ENCODE peak calls at places on chromosomes 16 and 17, in ten cellular contexts. B is A549, A is gastrocnemius medialis, C is stomach, M is thyroid gland, W is tibial nerve, L is lower leg skin, X is esophagus muscularis mucosa, Z is breast epithelium, T is IMR-90. D is an unnamed sample.

GRCh38 chr17:38598536-38598935 is 7.2 kb downstream of the SRCIN1 start:
- DNase-seq in B (peak), A (no peak), C (peak), M (peak), W (no peak), L (no peak), X (no peak), Z (no peak), T (peak), D (peak)

GRCh38 chr17:38730526-38731379 is 612 bp downstream of the CISD3 start:
- DNase-seq in B (peak), A (peak), C (peak), M (peak), W (peak), L (no peak), X (no peak), Z (peak), T (peak), D (peak)

GRCh38 chr17:41920580-41920955 is 1.8 kb upstream of the ACLY start:
- DNase-seq in B (no peak), A (no peak), C (no peak), M (no peak), W (no peak), L (no peak), X (no peak), Z (no peak), T (no peak), D (no peak)

GRCh38 chr17:59361916-59362810 is 30.7 kb downstream of the YPEL2 start:
- DNase-seq in B (no peak), A (no peak), C (no peak), M (no peak), W (no peak), L (no peak), X (no peak), Z (no peak), T (peak), D (peak)

GRCh38 chr16:74500907-74501306 is 79.6 kb upstream of the CLEC18B start:
- DNase-seq in B (no peak), A (no peak), C (no peak), M (no peak), W (no peak), L (no peak), X (no peak), Z (no peak), T (no peak), D (no peak)

GRCh38 chr17:77098884-77099545 is 41.8 kb upstream of the SEC14L1 start:
- DNase-seq in B (no peak), A (peak), C (peak), M (peak), W (peak), L (peak), X (no peak), Z (no peak), T (peak), D (no peak)

GRCh38 chr17:2050246-2050866 is 4.5 kb upstream of the HIC1 start:
- DNase-seq in B (peak), A (peak), C (peak), M (peak), W (peak), L (no peak), X (peak), Z (no peak), T (peak), D (no peak)

GRCh38 chr16:8751481-8752311 is 45.7 kb downstream of the TMEM186 start:
- DNase-seq in B (peak), A (no peak), C (no peak), M (no peak), W (no peak), L (no peak), X (no peak), Z (no peak), T (peak), D (peak)

GRCh38 chr16:28882476-28883180 is 4.3 kb downstream of the ATP2A1 start:
- DNase-seq in B (no peak), A (peak), C (no peak), M (no peak), W (no peak), L (no peak), X (no peak), Z (no peak), T (no peak), D (no peak)

GRCh38 chr16:23504076-23504452 is 6.2 kb downstream of the GGA2 start:
- DNase-seq in B (no peak), A (peak), C (no peak), M (peak), W (peak), L (peak), X (no peak), Z (no peak), T (peak), D (peak)

GRCh38 chr16:1262210-1262845 is 6.5 kb downstream of the TPSD1 start:
- DNase-seq in B (no peak), A (no peak), C (no peak), M (no peak), W (no peak), L (no peak), X (no peak), Z (no peak), T (no peak), D (no peak)

GRCh38 chr17:78293896-78294295 is 62.5 kb downstream of the TMEM235 start:
- DNase-seq in B (no peak), A (no peak), C (no peak), M (no peak), W (no peak), L (no peak), X (no peak), Z (no peak), T (no peak), D (no peak)

GRCh38 chr16:84614075-84614474 is 3.8 kb downstream of the COTL1 start:
- DNase-seq in B (no peak), A (no peak), C (no peak), M (no peak), W (no peak), L (no peak), X (no peak), Z (no peak), T (peak), D (no peak)

GRCh38 chr17:2081564-2081963 is 26.7 kb downstream of the HIC1 start:
- DNase-seq in B (no peak), A (no peak), C (no peak), M (no peak), W (no peak), L (no peak), X (no peak), Z (no peak), T (peak), D (no peak)

GRCh38 chr17:83180996-83181481 is 101.6 kb downstream of the METRNL start:
- DNase-seq in B (peak), A (no peak), C (no peak), M (no peak), W (no peak), L (peak), X (peak), Z (peak), T (no peak), D (no peak)

GRCh38 chr17:60169921-60170817 is 20.4 kb downstream of the CA4 start:
- DNase-seq in B (no peak), A (no peak), C (no peak), M (no peak), W (no peak), L (no peak), X (no peak), Z (no peak), T (peak), D (no peak)

GRCh38 chr16:15676506-15676905 is 26.5 kb downstream of the NDE1 start:
- DNase-seq in B (no peak), A (no peak), C (no peak), M (no peak), W (no peak), L (no peak), X (no peak), Z (no peak), T (no peak), D (no peak)

GRCh38 chr16:28062261-28063046 is 1.1 kb downstream of the GSG1L start:
- DNase-seq in B (no peak), A (no peak), C (no peak), M (no peak), W (no peak), L (no peak), X (no peak), Z (no peak), T (no peak), D (no peak)

GRCh38 chr17:32625971-32626370 is 139.2 kb downstream of the CDK5R1 start:
- DNase-seq in B (no peak), A (no peak), C (peak), M (no peak), W (no peak), L (no peak), X (no peak), Z (no peak), T (no peak), D (no peak)

GRCh38 chr17:42817866-42818265 is 6.2 kb downstream of the BECN1 start:
- DNase-seq in B (no peak), A (no peak), C (no peak), M (no peak), W (no peak), L (no peak), X (no peak), Z (no peak), T (peak), D (no peak)

GRCh38 chr17:38349097-38349904 is 2.3 kb upstream of the SOCS7 start:
- DNase-seq in B (peak), A (peak), C (peak), M (peak), W (peak), L (peak), X (peak), Z (peak), T (peak), D (peak)

GRCh38 chr16:88378836-88379693 is 3.7 kb upstream of the ZNF469 start:
- DNase-seq in B (no peak), A (no peak), C (no peak), M (no peak), W (no peak), L (no peak), X (no peak), Z (no peak), T (peak), D (no peak)

GRCh38 chr16:56897026-56897799 is 32.2 kb downstream of the SLC12A3 start:
- DNase-seq in B (no peak), A (no peak), C (no peak), M (no peak), W (no peak), L (no peak), X (no peak), Z (no peak), T (no peak), D (no peak)

GRCh38 chr17:28871056-28871579 is 16.3 kb downstream of the ERAL1 start:
- DNase-seq in B (no peak), A (no peak), C (no peak), M (no peak), W (no peak), L (no peak), X (no peak), Z (no peak), T (no peak), D (no peak)

GRCh38 chr17:45677770-45678169 is 106.3 kb upstream of the CRHR1 start:
- DNase-seq in B (no peak), A (no peak), C (no peak), M (no peak), W (no peak), L (no peak), X (no peak), Z (no peak), T (peak), D (peak)

GRCh38 chr17:57085448-57086068 is 512 bp downstream of the AKAP1 start:
- DNase-seq in B (peak), A (peak), C (peak), M (peak), W (peak), L (peak), X (no peak), Z (no peak), T (peak), D (peak)

GRCh38 chr16:86566601-86566965 is at the start of gene FOXC2:
- DNase-seq in B (peak), A (peak), C (peak), M (peak), W (peak), L (peak), X (no peak), Z (no peak), T (peak), D (peak)

GRCh38 chr16:69049146-69049545 is 56.3 kb upstream of the HAS3 start:
- DNase-seq in B (peak), A (no peak), C (no peak), M (no peak), W (no peak), L (no peak), X (no peak), Z (no peak), T (peak), D (peak)

GRCh38 chr17:61070649-61071048 is 329.0 kb upstream of the TBX2 start:
- DNase-seq in B (no peak), A (no peak), C (no peak), M (no peak), W (no peak), L (no peak), X (no peak), Z (no peak), T (no peak), D (no peak)

GRCh38 chr17:40319651-40320550 is 10.9 kb downstream of the RARA start:
- DNase-seq in B (no peak), A (peak), C (peak), M (peak), W (no peak), L (no peak), X (no peak), Z (no peak), T (no peak), D (no peak)

GRCh38 chr17:42402121-42402516 is 13.9 kb upstream of the STAT3 start:
- DNase-seq in B (no peak), A (no peak), C (no peak), M (no peak), W (no peak), L (no peak), X (no peak), Z (no peak), T (peak), D (no peak)

GRCh38 chr16:12340151-12340733 is 363.7 kb downstream of the SNX29 start:
- DNase-seq in B (peak), A (no peak), C (peak), M (peak), W (peak), L (no peak), X (no peak), Z (no peak), T (peak), D (peak)

GRCh38 chr16:12341423-12341822 is 364.9 kb downstream of the SNX29 start:
- DNase-seq in B (no peak), A (peak), C (no peak), M (no peak), W (no peak), L (no peak), X (no peak), Z (no peak), T (peak), D (peak)

GRCh38 chr16:12339686-12340085 is 363.2 kb downstream of the SNX29 start:
- DNase-seq in B (no peak), A (no peak), C (no peak), M (no peak), W (no peak), L (no peak), X (no peak), Z (no peak), T (peak), D (no peak)

GRCh38 chr16:12336158-12336557 is 359.6 kb downstream of the SNX29 start:
- DNase-seq in B (no peak), A (no peak), C (no peak), M (no peak), W (no peak), L (no peak), X (no peak), Z (no peak), T (no peak), D (no peak)

DNA sequence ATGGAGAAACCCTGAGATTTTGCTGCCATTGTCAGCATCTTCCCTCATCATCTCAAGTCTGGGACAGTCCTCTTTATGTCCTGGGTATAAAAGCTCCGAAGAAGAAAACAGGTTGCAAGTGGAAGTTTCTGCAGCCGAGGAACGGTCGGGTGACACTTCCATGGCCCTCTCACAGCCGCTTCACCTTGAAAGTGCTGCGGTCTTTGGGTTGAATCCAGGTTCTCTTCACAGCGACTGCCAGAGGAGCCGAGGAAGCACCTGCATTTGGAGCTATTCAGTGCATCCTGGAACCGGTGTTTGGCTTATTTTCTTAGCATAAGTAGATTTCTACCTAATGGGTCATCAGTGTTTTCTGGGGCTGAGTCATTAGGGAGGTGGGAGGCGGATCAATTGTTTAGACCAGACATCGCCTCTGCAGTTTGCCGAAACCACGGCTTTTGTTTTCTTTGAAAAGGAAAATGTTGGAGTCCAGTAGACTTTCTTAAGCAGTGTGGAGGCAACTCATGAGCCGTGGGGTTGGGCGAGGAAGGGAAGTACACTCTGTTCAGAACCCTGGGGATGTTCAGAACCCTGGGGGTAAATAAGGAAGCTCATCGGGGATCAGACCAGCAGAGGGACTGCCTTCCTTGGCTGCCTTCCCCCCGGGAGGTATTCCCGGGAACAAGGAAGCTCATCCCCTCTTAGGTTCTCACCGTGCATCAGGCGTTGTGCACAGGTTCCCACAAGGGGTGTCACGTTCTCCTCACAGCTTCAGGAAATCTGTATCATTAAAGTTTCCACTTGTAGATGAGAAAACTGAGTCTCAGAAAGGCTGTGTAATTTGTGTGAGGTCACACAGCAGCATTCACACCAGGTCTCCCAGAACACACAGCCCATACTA is 361.5 kb downstream of the SNX29 start:
- DNase-seq in B (no peak), A (no peak), C (no peak), M (peak), W (no peak), L (no peak), X (no peak), Z (no peak), T (peak), D (no peak)
- TF ChIP-seq POLR2A in B (no peak), A (no peak), C (no peak), M (no peak), W (no peak), L (no peak), X (no peak), Z (no peak), T (no peak), D (no peak)

GRCh38 chr16:3782566-3782965 is 65.2 kb upstream of the TRAP1 start:
- DNase-seq in B (no peak), A (no peak), C (no peak), M (no peak), W (no peak), L (no peak), X (no peak), Z (no peak), T (no peak), D (no peak)

GRCh38 chr16:3781421-3781820 is 64.1 kb upstream of the TRAP1 start:
- DNase-seq in B (no peak), A (no peak), C (no peak), M (no peak), W (no peak), L (no peak), X (no peak), Z (no peak), T (no peak), D (no peak)

GRCh38 chr16:3783516-3783915 is 66.2 kb upstream of the TRAP1 start:
- DNase-seq in B (no peak), A (no peak), C (no peak), M (no peak), W (no peak), L (no peak), X (no peak), Z (no peak), T (no peak), D (no peak)

GRCh38 chr16:3776316-3776715 is 59.0 kb upstream of the TRAP1 start:
- DNase-seq in B (no peak), A (peak), C (peak), M (peak), W (no peak), L (no peak), X (no peak), Z (peak), T (no peak), D (no peak)

DNA sequence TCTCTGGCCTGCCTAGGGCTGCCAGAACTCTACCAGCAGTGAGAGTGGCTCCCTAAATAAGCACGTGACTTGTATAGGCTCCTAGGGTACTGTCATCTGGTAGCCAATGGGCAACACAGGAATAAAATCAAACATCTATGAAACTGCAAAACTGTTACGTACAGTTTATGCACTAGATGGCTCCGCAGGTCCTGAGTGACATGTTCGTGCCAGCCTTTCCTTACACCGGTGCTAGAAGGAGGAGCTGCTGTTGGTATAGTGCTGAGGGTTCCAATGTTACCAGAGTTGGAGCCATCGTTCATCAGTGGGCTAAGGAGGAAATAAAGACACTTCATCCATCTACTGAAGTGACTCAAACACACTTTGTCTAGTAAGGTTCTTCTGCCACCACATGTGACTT is 63.2 kb upstream of the TRAP1 start:
- DNase-seq in B (no peak), A (no peak), C (no peak), M (no peak), W (no peak), L (no peak), X (no peak), Z (no peak), T (peak), D (no peak)
- TF ChIP-seq POLR2A in B (no peak), A (no peak), C (no peak), M (no peak), W (no peak), L (no peak), X (no peak), Z (no peak), T (no peak), D (no peak)

GRCh38 chr17:82022310-82022980 is at the start of gene CENPX:
- DNase-seq in B (no peak), A (no peak), C (no peak), M (no peak), W (no peak), L (no peak), X (no peak), Z (no peak), T (no peak), D (no peak)
- TF ChIP-seq POLR2A in B (peak), A (peak), C (peak), M (no peak), W (no peak), L (no peak), X (peak), Z (no peak), T (peak), D (peak)

GRCh38 chr17:71790791-71791190 is 330.0 kb upstream of the SOX9 start:
- DNase-seq in B (peak), A (no peak), C (no peak), M (no peak), W (no peak), L (no peak), X (no peak), Z (no peak), T (peak), D (no peak)
- TF ChIP-seq POLR2A in B (no peak), A (no peak), C (no peak), M (no peak), W (no peak), L (no peak), X (no peak), Z (no peak), T (no peak), D (no peak)

GRCh38 chr16:82738699-82739098 is 111.9 kb downstream of the CDH13 start:
- DNase-seq in B (no peak), A (no peak), C (no peak), M (no peak), W (no peak), L (no peak), X (no peak), Z (no peak), T (peak), D (no peak)
- TF ChIP-seq POLR2A in B (no peak), A (no peak), C (no peak), M (no peak), W (no peak), L (no peak), X (no peak), Z (no peak), T (no peak), D (no peak)

GRCh38 chr16:30741461-30741914 is 6.7 kb upstream of the PHKG2 start:
- DNase-seq in B (peak), A (no peak), C (peak), M (peak), W (no peak), L (peak), X (no peak), Z (peak), T (peak), D (peak)
- TF ChIP-seq POLR2A in B (no peak), A (no peak), C (no peak), M (no peak), W (no peak), L (no peak), X (no peak), Z (no peak), T (no peak), D (no peak)

GRCh38 chr17:81723651-81724209 is 11.6 kb downstream of the SLC25A10 start:
- DNase-seq in B (no peak), A (no peak), C (peak), M (no peak), W (no peak), L (no peak), X (no peak), Z (no peak), T (no peak), D (no peak)
- TF ChIP-seq POLR2A in B (peak), A (no peak), C (no peak), M (no peak), W (no peak), L (no peak), X (no peak), Z (no peak), T (no peak), D (no peak)

D was measured in H54.